ENCODE peak calls at places on chromosomes 12 and 14, in four cellular contexts. One of them, this sample, is unnamed.

GRCh38 chr14:85573406-85573805 is 43.5 kb downstream of the FLRT2 start:
- DNase-seq in cardiac muscle cell: no peak
- DNase-seq in endothelial cell of umbilical vein: no peak
- DNase-seq in esophagus squamous epithelium: no peak
- DNase-seq in this sample: no peak

GRCh38 chr12:24898185-24898584 is 50.7 kb downstream of the BCAT1 start:
- DNase-seq in cardiac muscle cell: peak; percentile 66
- DNase-seq in endothelial cell of umbilical vein: no peak
- DNase-seq in esophagus squamous epithelium: no peak
- DNase-seq in this sample: no peak

GRCh38 chr12:24921251-24922038 is 27.5 kb downstream of the BCAT1 start:
- DNase-seq in cardiac muscle cell: peak; percentile 74
- DNase-seq in endothelial cell of umbilical vein: peak; percentile 83
- DNase-seq in esophagus squamous epithelium: no peak
- DNase-seq in this sample: no peak

GRCh38 chr14:20458031-20458789 is 3.0 kb downstream of the PIP4P1 start:
- DNase-seq in cardiac muscle cell: no peak
- DNase-seq in endothelial cell of umbilical vein: no peak
- DNase-seq in esophagus squamous epithelium: no peak
- DNase-seq in this sample: no peak

GRCh38 chr14:96574633-96575191 is 72.5 kb downstream of the PAPOLA start:
- DNase-seq in cardiac muscle cell: peak; percentile 78
- DNase-seq in endothelial cell of umbilical vein: no peak
- DNase-seq in esophagus squamous epithelium: no peak
- DNase-seq in this sample: no peak

GRCh38 chr12:93918262-93918661 is 230.1 kb upstream of the PLXNC1 start:
- DNase-seq in cardiac muscle cell: peak; percentile 82
- DNase-seq in endothelial cell of umbilical vein: no peak
- DNase-seq in esophagus squamous epithelium: no peak
- DNase-seq in this sample: peak; percentile 74

GRCh38 chr12:5546616-5547015 is 114.7 kb downstream of the NTF3 start:
- DNase-seq in cardiac muscle cell: no peak
- DNase-seq in endothelial cell of umbilical vein: no peak
- DNase-seq in esophagus squamous epithelium: no peak
- DNase-seq in this sample: no peak

GRCh38 chr12:48542300-48542928 is 17.0 kb downstream of the OR8S1 start:
- DNase-seq in cardiac muscle cell: peak; percentile 53
- DNase-seq in endothelial cell of umbilical vein: peak; percentile 41
- DNase-seq in esophagus squamous epithelium: no peak
- DNase-seq in this sample: no peak

GRCh38 chr12:4217091-4217490 is 56.5 kb upstream of the CCND2 start:
- DNase-seq in cardiac muscle cell: no peak
- DNase-seq in endothelial cell of umbilical vein: no peak
- DNase-seq in esophagus squamous epithelium: no peak
- DNase-seq in this sample: no peak

GRCh38 chr14:35399083-35399807 is 5.3 kb downstream of the NFKBIA start:
- DNase-seq in cardiac muscle cell: no peak
- DNase-seq in endothelial cell of umbilical vein: peak; percentile 36
- DNase-seq in esophagus squamous epithelium: no peak
- DNase-seq in this sample: no peak

GRCh38 chr12:32284561-32284960 is 114.8 kb upstream of the FGD4 start:
- DNase-seq in cardiac muscle cell: no peak
- DNase-seq in endothelial cell of umbilical vein: no peak
- DNase-seq in esophagus squamous epithelium: no peak
- DNase-seq in this sample: no peak

GRCh38 chr12:96988919-96989318 is 81.9 kb downstream of the NEDD1 start:
- DNase-seq in cardiac muscle cell: no peak
- DNase-seq in endothelial cell of umbilical vein: no peak
- DNase-seq in esophagus squamous epithelium: no peak
- DNase-seq in this sample: no peak

GRCh38 chr12:31020385-31021166 is 53.1 kb upstream of the DDX11 start:
- DNase-seq in cardiac muscle cell: no peak
- DNase-seq in endothelial cell of umbilical vein: no peak
- DNase-seq in esophagus squamous epithelium: no peak
- DNase-seq in this sample: no peak

GRCh38 chr12:5969156-5969973 is 24.3 kb upstream of the ANO2 start:
- DNase-seq in cardiac muscle cell: no peak
- DNase-seq in endothelial cell of umbilical vein: no peak
- DNase-seq in esophagus squamous epithelium: no peak
- DNase-seq in this sample: no peak

GRCh38 chr12:42325776-42326465 is at the start of the genes PPHLN1 and ZCRB1:
- DNase-seq in cardiac muscle cell: peak; percentile 86
- DNase-seq in endothelial cell of umbilical vein: peak; percentile 69
- DNase-seq in esophagus squamous epithelium: peak; percentile 22
- DNase-seq in this sample: peak; percentile 86

GRCh38 chr14:34018564-34019244 is 67.8 kb upstream of the EGLN3 start:
- DNase-seq in cardiac muscle cell: peak; percentile 71
- DNase-seq in endothelial cell of umbilical vein: no peak
- DNase-seq in esophagus squamous epithelium: no peak
- DNase-seq in this sample: no peak

GRCh38 chr12:57456145-57456700 is 1.1 kb downstream of the INHBE start:
- DNase-seq in cardiac muscle cell: peak; percentile 54
- DNase-seq in endothelial cell of umbilical vein: peak; percentile 44
- DNase-seq in esophagus squamous epithelium: no peak
- DNase-seq in this sample: no peak
- H3K4me3 ChIP-seq in cardiac muscle cell: no peak overlapping the region
- H3K4me3 ChIP-seq in endothelial cell of umbilical vein: no peak overlapping the region
- H3K4me3 ChIP-seq in esophagus squamous epithelium: no peak overlapping the region
- H3K4me3 ChIP-seq in this sample: no peak overlapping the region

GRCh38 chr12:9763025-9763424 is 2.3 kb upstream of the CD69 start:
- DNase-seq in cardiac muscle cell: no peak
- DNase-seq in endothelial cell of umbilical vein: no peak
- DNase-seq in esophagus squamous epithelium: no peak
- DNase-seq in this sample: no peak

GRCh38 chr12:9759680-9760592 is 765 bp downstream of the CD69 start:
- DNase-seq in cardiac muscle cell: no peak
- DNase-seq in endothelial cell of umbilical vein: no peak
- DNase-seq in esophagus squamous epithelium: no peak
- DNase-seq in this sample: no peak

GRCh38 chr12:9760699-9761406 is at the start of gene CD69:
- DNase-seq in cardiac muscle cell: no peak
- DNase-seq in endothelial cell of umbilical vein: peak; percentile 71
- DNase-seq in esophagus squamous epithelium: no peak
- DNase-seq in this sample: no peak

GRCh38 chr12:9762369-9762768 is 1.7 kb upstream of the CD69 start:
- DNase-seq in cardiac muscle cell: no peak
- DNase-seq in endothelial cell of umbilical vein: no peak
- DNase-seq in esophagus squamous epithelium: no peak
- DNase-seq in this sample: no peak

GRCh38 chr12:9761407-9761736 is 671 bp upstream of the CD69 start:
- DNase-seq in cardiac muscle cell: no peak
- DNase-seq in endothelial cell of umbilical vein: no peak
- DNase-seq in esophagus squamous epithelium: no peak
- DNase-seq in this sample: no peak
- H3K4me3 ChIP-seq in cardiac muscle cell: no peak overlapping the region
- H3K4me3 ChIP-seq in endothelial cell of umbilical vein: no peak overlapping the region
- H3K4me3 ChIP-seq in esophagus squamous epithelium: no peak overlapping the region
- H3K4me3 ChIP-seq in this sample: no peak overlapping the region

DNA sequence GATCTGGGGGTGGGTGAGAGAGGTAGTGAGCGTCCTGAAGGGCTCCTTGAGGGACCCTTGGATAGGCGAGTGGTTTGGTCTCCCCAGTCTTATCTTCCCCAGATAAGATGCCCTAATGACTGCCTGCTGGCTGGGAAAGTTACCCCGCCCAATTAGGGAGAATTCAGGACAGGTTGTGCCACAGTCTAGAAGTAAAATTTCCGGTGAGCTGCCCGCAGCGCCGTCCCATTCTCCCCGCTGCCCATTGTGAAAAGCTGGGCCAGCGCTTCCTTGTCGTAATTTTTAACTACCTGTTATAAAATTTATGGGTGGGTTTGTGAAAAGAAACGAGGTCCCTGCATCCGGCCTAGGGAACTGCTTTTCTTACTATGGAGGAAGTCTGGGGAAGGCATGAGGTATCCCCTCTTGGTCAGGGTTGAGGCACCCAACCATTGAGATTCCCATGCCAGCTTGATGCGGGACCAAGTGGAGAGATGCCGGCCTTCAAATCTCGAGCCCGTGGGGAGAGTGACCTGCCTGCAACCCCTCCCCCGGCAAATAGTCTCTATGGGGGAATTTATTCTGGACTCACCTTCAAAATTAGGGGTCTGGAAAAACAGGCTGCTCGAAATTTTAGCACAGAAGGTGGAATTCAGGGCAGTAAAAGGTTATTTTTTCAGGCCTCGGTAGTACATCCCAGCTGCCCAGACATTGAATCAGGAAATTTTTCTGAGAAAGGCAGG is 6.6 kb downstream of the HOXC8 start:
- DNase-seq in cardiac muscle cell: no peak
- DNase-seq in endothelial cell of umbilical vein: no peak
- DNase-seq in esophagus squamous epithelium: no peak
- DNase-seq in this sample: no peak
- H3K4me3 ChIP-seq in cardiac muscle cell: no peak overlapping the region
- H3K4me3 ChIP-seq in endothelial cell of umbilical vein: no peak overlapping the region
- H3K4me3 ChIP-seq in esophagus squamous epithelium: no peak overlapping the region
- H3K4me3 ChIP-seq in this sample: no peak overlapping the region

DNA sequence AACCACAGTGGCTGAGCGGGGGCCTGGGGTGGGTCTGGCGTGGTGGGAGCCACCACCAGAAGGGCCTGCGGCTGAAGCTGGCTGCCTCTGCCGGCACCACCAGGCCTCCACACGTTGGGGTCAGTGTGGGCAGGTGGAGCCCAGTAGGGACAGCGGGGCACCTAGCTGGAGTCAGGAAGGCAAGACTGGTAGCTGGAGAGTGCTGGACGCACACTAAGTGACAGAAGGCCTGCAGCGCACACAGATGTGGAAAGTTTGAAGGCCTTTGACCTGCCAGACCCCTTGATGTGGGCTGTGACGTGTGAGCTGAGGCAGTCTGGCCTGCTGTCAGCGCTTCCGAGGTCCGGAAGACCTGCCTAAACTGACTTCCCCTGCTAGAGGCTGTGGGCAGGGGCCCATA is 26.3 kb downstream of the RIN3 start:
- DNase-seq in cardiac muscle cell: peak; percentile 77
- DNase-seq in endothelial cell of umbilical vein: peak; percentile 13
- DNase-seq in esophagus squamous epithelium: no peak
- DNase-seq in this sample: no peak
- H3K4me3 ChIP-seq in cardiac muscle cell: no peak overlapping the region
- H3K4me3 ChIP-seq in endothelial cell of umbilical vein: no peak overlapping the region
- H3K4me3 ChIP-seq in esophagus squamous epithelium: no peak overlapping the region
- H3K4me3 ChIP-seq in this sample: no peak overlapping the region